ENCODE peak calls at places on chromosomes 3 and 15, in nine cellular contexts. G is nephron progenitor cell; R is stimulated activated naive B cell treated with anti-CD40 and anti-IgM and Interleukin-4, amounts not matched to agents 10 μg/mL and 1 μg/mL and 100 μg/mL, for 72 hours; Q is activated T-helper 9 cell treated with anti-CD3 and anti-CD28 coated beads, Interleukin-2, amount 50 U/mL, for 16 hours; F is germinal center; V is ACHN; D is GM10248; K is NCI-H510A treated with DMSO at 0.1 percent for 48 hours; A is HFFc6. C is an unnamed sample.

GRCh38 chr15:35115155-35115725 is 30.1 kb upstream of the NANOGP8 start:
- DNase-seq in G (no peak), R (no peak), Q (no peak), F (no peak), V (no peak), D (no peak), K (no peak), A (no peak), C (no peak)

GRCh38 chr15:68982976-68983550 is 31.4 kb upstream of the NOX5 start:
- DNase-seq in G (no peak), R (no peak), Q (no peak), F (no peak), V (no peak), D (no peak), K (no peak), A (no peak), C (no peak)

GRCh38 chr3:116077059-116077458 is 368.2 kb downstream of the LSAMP start:
- DNase-seq in G (no peak), R (no peak), Q (no peak), F (no peak), V (no peak), D (no peak), K (no peak), A (no peak), C (no peak)

GRCh38 chr15:77305953-77306352 is 114.0 kb downstream of the PEAK1 start:
- DNase-seq in G (no peak), R (no peak), Q (no peak), F (no peak), V (no peak), D (no peak), K (no peak), A (no peak), C (no peak)

GRCh38 chr3:81218023-81218422 is 543.4 kb downstream of the GBE1 start:
- DNase-seq in G (peak; percentile 7), R (no peak), Q (no peak), F (no peak), V (peak; percentile 62), D (no peak), K (no peak), A (peak; percentile 8), C (no peak)

GRCh38 chr15:77574521-77575202 is 58.0 kb downstream of the LINGO1 start:
- DNase-seq in G (no peak), R (no peak), Q (no peak), F (no peak), V (no peak), D (no peak), K (no peak), A (no peak), C (no peak)

GRCh38 chr3:43503067-43503728 is 118.6 kb downstream of the ANO10 start:
- DNase-seq in G (no peak), R (no peak), Q (no peak), F (no peak), V (peak; percentile 43), D (no peak), K (peak; percentile 22), A (peak; percentile 20), C (no peak)

GRCh38 chr3:195302436-195302835 is 31.5 kb upstream of the XXYLT1 start:
- DNase-seq in G (no peak), R (no peak), Q (no peak), F (no peak), V (no peak), D (no peak), K (no peak), A (peak; percentile 39), C (no peak)

GRCh38 chr3:171712168-171712938 is 97.9 kb downstream of the PLD1 start:
- DNase-seq in G (no peak), R (no peak), Q (no peak), F (no peak), V (no peak), D (no peak), K (no peak), A (peak; percentile 59), C (no peak)

GRCh38 chr3:188212308-188212969 is 58.5 kb downstream of the LPP start:
- DNase-seq in G (no peak), R (no peak), Q (no peak), F (no peak), V (peak; percentile 96), D (no peak), K (no peak), A (no peak), C (no peak)

GRCh38 chr3:168002786-168003368 is 92.8 kb downstream of the GOLIM4 start:
- DNase-seq in G (no peak), R (no peak), Q (no peak), F (no peak), V (no peak), D (no peak), K (no peak), A (peak; percentile 76), C (no peak)

GRCh38 chr15:43185161-43186002 is at the start of gene CCNDBP1:
- DNase-seq in G (peak; percentile 95), R (peak; percentile 94), Q (peak; percentile 81), F (peak; percentile 97), V (peak; percentile 89), D (peak; percentile 99), K (peak; percentile 70), A (peak; percentile 85), C (peak; percentile 99)

GRCh38 chr3:127320529-127321121 is 32.8 kb upstream of the PRR20G start:
- DNase-seq in G (peak; percentile 69), R (no peak), Q (no peak), F (no peak), V (no peak), D (no peak), K (no peak), A (no peak), C (no peak)

GRCh38 chr3:133670525-133670995 is 8.8 kb upstream of the TOPBP1 start:
- DNase-seq in G (no peak), R (no peak), Q (no peak), F (no peak), V (no peak), D (no peak), K (no peak), A (no peak), C (no peak)

GRCh38 chr15:84772031-84772430 is 23.6 kb downstream of the ZNF592 start:
- DNase-seq in G (no peak), R (no peak), Q (no peak), F (no peak), V (no peak), D (no peak), K (no peak), A (no peak), C (no peak)

GRCh38 chr3:70000563-70001081 is 1.1 kb downstream of the SAMMSON start:
- DNase-seq in G (no peak), R (no peak), Q (no peak), F (no peak), V (no peak), D (no peak), K (peak; percentile 27), A (no peak), C (no peak)

GRCh38 chr3:197456271-197457091 is 99.3 kb downstream of the BDH1 start:
- DNase-seq in G (peak; percentile 86), R (peak; percentile 40), Q (peak; percentile 16), F (peak; percentile 62), V (peak; percentile 89), D (peak; percentile 71), K (no peak), A (peak; percentile 89), C (peak; percentile 86)

GRCh38 chr15:70869346-70869745 is 15.4 kb upstream of the LARP6 start:
- DNase-seq in G (no peak), R (no peak), Q (no peak), F (no peak), V (no peak), D (no peak), K (no peak), A (no peak), C (no peak)

GRCh38 chr3:188037116-188037718 is 116.7 kb upstream of the LPP start:
- DNase-seq in G (peak; percentile 15), R (no peak), Q (no peak), F (no peak), V (peak; percentile 54), D (no peak), K (peak; percentile 14), A (peak; percentile 25), C (no peak)

GRCh38 chr3:38834110-38834509 is 18.1 kb upstream of the SCN10A start:
- DNase-seq in G (peak; percentile 54), R (no peak), Q (no peak), F (no peak), V (peak; percentile 59), D (no peak), K (no peak), A (peak; percentile 59), C (peak; percentile 55)

GRCh38 chr3:72892870-72893269 is 5.0 kb downstream of the GXYLT2 start:
- DNase-seq in G (no peak), R (no peak), Q (no peak), F (peak; percentile 16), V (peak; percentile 24), D (no peak), K (no peak), A (no peak), C (no peak)

GRCh38 chr15:70066422-70066821 is 31.3 kb downstream of the TLE3 start:
- DNase-seq in G (no peak), R (no peak), Q (no peak), F (no peak), V (no peak), D (no peak), K (no peak), A (peak; percentile 68), C (no peak)

GRCh38 chr3:50226888-50227389 is 9.1 kb upstream of the GNAI2 start:
- DNase-seq in G (no peak), R (peak; percentile 52), Q (peak; percentile 26), F (peak; percentile 54), V (peak; percentile 67), D (peak; percentile 51), K (no peak), A (peak; percentile 26), C (peak; percentile 43)

GRCh38 chr15:98893407-98893806 is 114.2 kb downstream of the PGPEP1L start:
- DNase-seq in G (no peak), R (no peak), Q (no peak), F (no peak), V (no peak), D (no peak), K (no peak), A (no peak), C (no peak)

GRCh38 chr3:13263770-13264467 is 156.2 kb downstream of the NUP210 start:
- DNase-seq in G (no peak), R (no peak), Q (no peak), F (no peak), V (no peak), D (no peak), K (no peak), A (no peak), C (no peak)

GRCh38 chr3:70855139-70855538 is 542.7 kb upstream of the MDFIC2 start:
- DNase-seq in G (no peak), R (no peak), Q (no peak), F (no peak), V (no peak), D (no peak), K (no peak), A (no peak), C (no peak)

GRCh38 chr15:62060896-62061280 is 641 bp upstream of the VPS13C start:
- DNase-seq in G (no peak), R (no peak), Q (no peak), F (no peak), V (peak; percentile 7), D (no peak), K (peak; percentile 26), A (no peak), C (no peak)

GRCh38 chr15:39710681-39711080 is 72.0 kb downstream of the FSIP1 start:
- DNase-seq in G (no peak), R (no peak), Q (no peak), F (no peak), V (no peak), D (no peak), K (no peak), A (peak; percentile 61), C (no peak)

GRCh38 chr15:39100106-39100505 is 480.8 kb upstream of the THBS1 start:
- DNase-seq in G (no peak), R (no peak), Q (no peak), F (no peak), V (no peak), D (no peak), K (no peak), A (no peak), C (no peak)